ENCODE peak calls at places on chromosomes 7 and 10, in five cellular contexts. One of them, this sample, is unnamed.

GRCh38 chr7:134941947-134942346 is 44.4 kb upstream of the AGBL3 start:
- DNase-seq in AML-193: no peak
- DNase-seq in foreskin melanocyte: no peak
- DNase-seq in head of caudate nucleus: no peak
- DNase-seq in NCI-H2029 treated with DMSO at 0.1 percent for 48 hours: no peak
- DNase-seq in this sample: no peak

GRCh38 chr10:124974131-124974530 is 32.2 kb downstream of the ZRANB1 start:
- DNase-seq in AML-193: no peak
- DNase-seq in foreskin melanocyte: no peak
- DNase-seq in head of caudate nucleus: no peak
- DNase-seq in NCI-H2029 treated with DMSO at 0.1 percent for 48 hours: no peak
- DNase-seq in this sample: no peak

GRCh38 chr7:136941815-136942214 is 73.4 kb downstream of the CHRM2 start:
- DNase-seq in AML-193: no peak
- DNase-seq in foreskin melanocyte: no peak
- DNase-seq in head of caudate nucleus: no peak
- DNase-seq in NCI-H2029 treated with DMSO at 0.1 percent for 48 hours: no peak
- DNase-seq in this sample: no peak

GRCh38 chr10:17643339-17643754 is 604 bp upstream of the STAM start:
- DNase-seq in AML-193: peak; percentile 62
- DNase-seq in foreskin melanocyte: no peak
- DNase-seq in head of caudate nucleus: no peak
- DNase-seq in NCI-H2029 treated with DMSO at 0.1 percent for 48 hours: no peak
- DNase-seq in this sample: no peak

GRCh38 chr10:34260904-34261303 is 554.2 kb downstream of the PARD3 start:
- DNase-seq in AML-193: no peak
- DNase-seq in foreskin melanocyte: no peak
- DNase-seq in head of caudate nucleus: no peak
- DNase-seq in NCI-H2029 treated with DMSO at 0.1 percent for 48 hours: no peak
- DNase-seq in this sample: no peak

GRCh38 chr10:107814865-107815487 is 650.5 kb upstream of the SORCS1 start:
- DNase-seq in AML-193: peak; percentile 45
- DNase-seq in foreskin melanocyte: peak; percentile 75
- DNase-seq in head of caudate nucleus: peak; percentile 33
- DNase-seq in NCI-H2029 treated with DMSO at 0.1 percent for 48 hours: peak; percentile 26
- DNase-seq in this sample: peak; percentile 20

GRCh38 chr7:28144266-28144665 is 36.3 kb downstream of the JAZF1 start:
- DNase-seq in AML-193: no peak
- DNase-seq in foreskin melanocyte: no peak
- DNase-seq in head of caudate nucleus: peak; percentile 56
- DNase-seq in NCI-H2029 treated with DMSO at 0.1 percent for 48 hours: no peak
- DNase-seq in this sample: no peak

GRCh38 chr7:124712017-124712416 is 53.6 kb downstream of the GPR37 start:
- DNase-seq in AML-193: no peak
- DNase-seq in foreskin melanocyte: no peak
- DNase-seq in head of caudate nucleus: no peak
- DNase-seq in NCI-H2029 treated with DMSO at 0.1 percent for 48 hours: no peak
- DNase-seq in this sample: no peak

GRCh38 chr7:106059556-106059955 is 52.6 kb downstream of the SYPL1 start:
- DNase-seq in AML-193: peak; percentile 90
- DNase-seq in foreskin melanocyte: no peak
- DNase-seq in head of caudate nucleus: no peak
- DNase-seq in NCI-H2029 treated with DMSO at 0.1 percent for 48 hours: no peak
- DNase-seq in this sample: no peak

GRCh38 chr10:121284952-121285351 is 313.3 kb downstream of the FGFR2 start:
- DNase-seq in AML-193: no peak
- DNase-seq in foreskin melanocyte: no peak
- DNase-seq in head of caudate nucleus: no peak
- DNase-seq in NCI-H2029 treated with DMSO at 0.1 percent for 48 hours: no peak
- DNase-seq in this sample: no peak

GRCh38 chr7:50206521-50207250 is 97.8 kb upstream of the IKZF1 start:
- DNase-seq in AML-193: peak; percentile 58
- DNase-seq in foreskin melanocyte: no peak
- DNase-seq in head of caudate nucleus: no peak
- DNase-seq in NCI-H2029 treated with DMSO at 0.1 percent for 48 hours: no peak
- DNase-seq in this sample: no peak

GRCh38 chr10:132834891-132835847 is 49.2 kb upstream of the NKX6-2 start:
- DNase-seq in AML-193: no peak
- DNase-seq in foreskin melanocyte: no peak
- DNase-seq in head of caudate nucleus: no peak
- DNase-seq in NCI-H2029 treated with DMSO at 0.1 percent for 48 hours: no peak
- DNase-seq in this sample: no peak

GRCh38 chr10:126459032-126459831 is 71.0 kb upstream of the ADAM12 start:
- DNase-seq in AML-193: no peak
- DNase-seq in foreskin melanocyte: no peak
- DNase-seq in head of caudate nucleus: no peak
- DNase-seq in NCI-H2029 treated with DMSO at 0.1 percent for 48 hours: no peak
- DNase-seq in this sample: no peak

GRCh38 chr7:36085096-36085495 is 68.0 kb upstream of the EEPD1 start:
- DNase-seq in AML-193: no peak
- DNase-seq in foreskin melanocyte: no peak
- DNase-seq in head of caudate nucleus: no peak
- DNase-seq in NCI-H2029 treated with DMSO at 0.1 percent for 48 hours: no peak
- DNase-seq in this sample: no peak

GRCh38 chr10:43235070-43235900 is 31.6 kb downstream of the RASGEF1A start:
- DNase-seq in AML-193: no peak
- DNase-seq in foreskin melanocyte: no peak
- DNase-seq in head of caudate nucleus: no peak
- DNase-seq in NCI-H2029 treated with DMSO at 0.1 percent for 48 hours: no peak
- DNase-seq in this sample: no peak

GRCh38 chr7:151178236-151178635 is 8.8 kb downstream of the ASB10 start:
- DNase-seq in AML-193: no peak
- DNase-seq in foreskin melanocyte: no peak
- DNase-seq in head of caudate nucleus: no peak
- DNase-seq in NCI-H2029 treated with DMSO at 0.1 percent for 48 hours: no peak
- DNase-seq in this sample: no peak

GRCh38 chr7:118029881-118030422 is 154.0 kb upstream of the LSM8 start:
- DNase-seq in AML-193: no peak
- DNase-seq in foreskin melanocyte: no peak
- DNase-seq in head of caudate nucleus: no peak
- DNase-seq in NCI-H2029 treated with DMSO at 0.1 percent for 48 hours: no peak
- DNase-seq in this sample: no peak

GRCh38 chr10:112548535-112549276 is 101.7 kb downstream of the VTI1A start:
- DNase-seq in AML-193: no peak
- DNase-seq in foreskin melanocyte: no peak
- DNase-seq in head of caudate nucleus: peak; percentile 37
- DNase-seq in NCI-H2029 treated with DMSO at 0.1 percent for 48 hours: no peak
- DNase-seq in this sample: no peak

GRCh38 chr10:78634389-78634815 is 434.4 kb upstream of the ZMIZ1 start:
- DNase-seq in AML-193: no peak
- DNase-seq in foreskin melanocyte: no peak
- DNase-seq in head of caudate nucleus: no peak
- DNase-seq in NCI-H2029 treated with DMSO at 0.1 percent for 48 hours: no peak
- DNase-seq in this sample: peak; percentile 30

This sample was measured in GM10248.